ENCODE peak calls at places on chromosomes 3 and 15, in seven cellular contexts. One of them, this sample, is unnamed.

GRCh38 chr3:128133273-128133883 is 9.8 kb upstream of the RUVBL1 start:
- DNase-seq in lower lobe of right lung: no peak
- DNase-seq in prostate gland: no peak
- DNase-seq in Panc1: peak
- DNase-seq in AG04450: peak
- DNase-seq in H9: peak
- DNase-seq in brain microvascular endothelial cell: peak
- DNase-seq in this sample: peak

GRCh38 chr15:66832679-66833078 is 130.6 kb downstream of the SMAD6 start:
- DNase-seq in AG04450: no peak
- DNase-seq in Panc1: no peak
- DNase-seq in prostate gland: no peak
- DNase-seq in H9: no peak
- DNase-seq in brain microvascular endothelial cell: no peak
- DNase-seq in lower lobe of right lung: no peak
- DNase-seq in this sample: no peak

GRCh38 chr3:51721062-51721745 is 14.3 kb downstream of the GRM2 start:
- DNase-seq in AG04450: no peak
- DNase-seq in brain microvascular endothelial cell: no peak
- DNase-seq in prostate gland: no peak
- DNase-seq in Panc1: no peak
- DNase-seq in lower lobe of right lung: no peak
- DNase-seq in H9: no peak
- DNase-seq in this sample: no peak

GRCh38 chr3:188734395-188734794 is 437.4 kb upstream of the TPRG1 start:
- DNase-seq in prostate gland: no peak
- DNase-seq in Panc1: no peak
- DNase-seq in AG04450: no peak
- DNase-seq in brain microvascular endothelial cell: no peak
- DNase-seq in lower lobe of right lung: no peak
- DNase-seq in H9: no peak
- DNase-seq in this sample: no peak

GRCh38 chr3:146851665-146852064 is 246.5 kb upstream of the PLSCR5 start:
- DNase-seq in lower lobe of right lung: no peak
- DNase-seq in H9: no peak
- DNase-seq in brain microvascular endothelial cell: no peak
- DNase-seq in prostate gland: no peak
- DNase-seq in Panc1: no peak
- DNase-seq in AG04450: no peak
- DNase-seq in this sample: no peak

GRCh38 chr3:87191175-87191574 is 35.9 kb upstream of the CHMP2B start:
- DNase-seq in lower lobe of right lung: no peak
- DNase-seq in Panc1: no peak
- DNase-seq in prostate gland: no peak
- DNase-seq in H9: no peak
- DNase-seq in brain microvascular endothelial cell: no peak
- DNase-seq in AG04450: no peak
- DNase-seq in this sample: no peak

GRCh38 chr3:166085164-166085830 is 248.1 kb upstream of the BCHE start:
- DNase-seq in Panc1: no peak
- DNase-seq in brain microvascular endothelial cell: no peak
- DNase-seq in AG04450: no peak
- DNase-seq in H9: no peak
- DNase-seq in lower lobe of right lung: no peak
- DNase-seq in prostate gland: no peak
- DNase-seq in this sample: no peak

GRCh38 chr15:82768414-82769081 is 37.3 kb downstream of the FSD2 start:
- DNase-seq in brain microvascular endothelial cell: peak
- DNase-seq in prostate gland: no peak
- DNase-seq in AG04450: no peak
- DNase-seq in H9: no peak
- DNase-seq in lower lobe of right lung: no peak
- DNase-seq in Panc1: no peak
- DNase-seq in this sample: no peak

GRCh38 chr3:181709537-181710279 is 2.0 kb upstream of the SOX2 start:
- DNase-seq in prostate gland: peak
- DNase-seq in brain microvascular endothelial cell: peak
- DNase-seq in H9: peak
- DNase-seq in Panc1: no peak
- DNase-seq in AG04450: no peak
- DNase-seq in lower lobe of right lung: peak
- DNase-seq in this sample: peak

GRCh38 chr3:50274371-50275104 is 4.3 kb upstream of the LSMEM2 start:
- DNase-seq in lower lobe of right lung: peak
- DNase-seq in prostate gland: no peak
- DNase-seq in Panc1: peak
- DNase-seq in brain microvascular endothelial cell: no peak
- DNase-seq in H9: peak
- DNase-seq in AG04450: no peak
- DNase-seq in this sample: peak

GRCh38 chr3:62622553-62623174 is 249.3 kb upstream of the FEZF2 start:
- DNase-seq in H9: no peak
- DNase-seq in AG04450: peak
- DNase-seq in brain microvascular endothelial cell: peak
- DNase-seq in Panc1: peak
- DNase-seq in lower lobe of right lung: no peak
- DNase-seq in prostate gland: peak
- DNase-seq in this sample: peak

GRCh38 chr15:56042982-56043980 is 49.9 kb upstream of the NEDD4 start:
- DNase-seq in brain microvascular endothelial cell: no peak
- DNase-seq in prostate gland: no peak
- DNase-seq in Panc1: no peak
- DNase-seq in H9: no peak
- DNase-seq in lower lobe of right lung: no peak
- DNase-seq in AG04450: no peak
- DNase-seq in this sample: no peak

GRCh38 chr3:128805771-128806170 is 73.6 kb upstream of the ACAD9 start:
- DNase-seq in Panc1: no peak
- DNase-seq in prostate gland: no peak
- DNase-seq in AG04450: no peak
- DNase-seq in lower lobe of right lung: no peak
- DNase-seq in H9: no peak
- DNase-seq in brain microvascular endothelial cell: peak
- DNase-seq in this sample: no peak

GRCh38 chr15:85581495-85581894 is 201.1 kb downstream of the AKAP13 start:
- DNase-seq in prostate gland: no peak
- DNase-seq in lower lobe of right lung: peak
- DNase-seq in brain microvascular endothelial cell: no peak
- DNase-seq in H9: no peak
- DNase-seq in AG04450: no peak
- DNase-seq in Panc1: no peak
- DNase-seq in this sample: no peak

GRCh38 chr3:9373443-9373842 is 10.6 kb downstream of the THUMPD3 start:
- DNase-seq in brain microvascular endothelial cell: no peak
- DNase-seq in H9: no peak
- DNase-seq in prostate gland: no peak
- DNase-seq in lower lobe of right lung: no peak
- DNase-seq in AG04450: no peak
- DNase-seq in Panc1: no peak
- DNase-seq in this sample: no peak

GRCh38 chr3:57434041-57434440 is 110.1 kb downstream of the DNAH12 start:
- DNase-seq in lower lobe of right lung: no peak
- DNase-seq in brain microvascular endothelial cell: peak
- DNase-seq in H9: no peak
- DNase-seq in Panc1: no peak
- DNase-seq in AG04450: no peak
- DNase-seq in prostate gland: no peak
- DNase-seq in this sample: no peak

GRCh38 chr3:101829066-101829830 is 20.1 kb upstream of the NFKBIZ start:
- DNase-seq in brain microvascular endothelial cell: peak
- DNase-seq in Panc1: no peak
- DNase-seq in H9: no peak
- DNase-seq in prostate gland: no peak
- DNase-seq in lower lobe of right lung: no peak
- DNase-seq in AG04450: no peak
- DNase-seq in this sample: no peak

GRCh38 chr3:197205265-197205664 is 93.1 kb downstream of the DLG1 start:
- DNase-seq in lower lobe of right lung: no peak
- DNase-seq in prostate gland: no peak
- DNase-seq in H9: no peak
- DNase-seq in AG04450: no peak
- DNase-seq in brain microvascular endothelial cell: no peak
- DNase-seq in Panc1: no peak
- DNase-seq in this sample: no peak

GRCh38 chr3:45657853-45658252 is 31.3 kb upstream of the SACM1L start:
- DNase-seq in AG04450: no peak
- DNase-seq in brain microvascular endothelial cell: no peak
- DNase-seq in lower lobe of right lung: no peak
- DNase-seq in prostate gland: no peak
- DNase-seq in Panc1: no peak
- DNase-seq in H9: no peak
- DNase-seq in this sample: no peak

GRCh38 chr15:25784876-25785642 is 78.1 kb downstream of the ATP10A start:
- DNase-seq in prostate gland: no peak
- DNase-seq in AG04450: peak
- DNase-seq in H9: no peak
- DNase-seq in lower lobe of right lung: no peak
- DNase-seq in Panc1: no peak
- DNase-seq in brain microvascular endothelial cell: peak
- DNase-seq in this sample: no peak

GRCh38 chr15:30030350-30030749 is 52.4 kb upstream of the GOLGA8J start:
- DNase-seq in AG04450: no peak
- DNase-seq in Panc1: no peak
- DNase-seq in prostate gland: no peak
- DNase-seq in brain microvascular endothelial cell: no peak
- DNase-seq in H9: no peak
- DNase-seq in lower lobe of right lung: no peak
- DNase-seq in this sample: no peak

GRCh38 chr3:9916734-9917680 is at the start of gene IL17RC:
- DNase-seq in H9: peak
- DNase-seq in prostate gland: peak
- DNase-seq in brain microvascular endothelial cell: peak
- DNase-seq in AG04450: peak
- DNase-seq in Panc1: no peak
- DNase-seq in lower lobe of right lung: peak
- DNase-seq in this sample: peak

GRCh38 chr3:196772102-196772501 is 32.4 kb downstream of the PAK2 start:
- DNase-seq in Panc1: no peak
- DNase-seq in AG04450: no peak
- DNase-seq in lower lobe of right lung: no peak
- DNase-seq in brain microvascular endothelial cell: no peak
- DNase-seq in prostate gland: no peak
- DNase-seq in H9: no peak
- DNase-seq in this sample: no peak

GRCh38 chr3:114383875-114384557 is 90.2 kb downstream of the TIGIT start:
- DNase-seq in AG04450: peak
- DNase-seq in H9: peak
- DNase-seq in Panc1: peak
- DNase-seq in prostate gland: peak
- DNase-seq in lower lobe of right lung: peak
- DNase-seq in brain microvascular endothelial cell: peak
- DNase-seq in this sample: peak
- H3K27ac ChIP-seq in AG04450: peak
- H3K27ac ChIP-seq in H9: no peak
- H3K27ac ChIP-seq in Panc1: no peak
- H3K27ac ChIP-seq in prostate gland: peak
- H3K27ac ChIP-seq in lower lobe of right lung: peak
- H3K27ac ChIP-seq in brain microvascular endothelial cell: peak
- H3K27ac ChIP-seq in this sample: peak

DNA sequence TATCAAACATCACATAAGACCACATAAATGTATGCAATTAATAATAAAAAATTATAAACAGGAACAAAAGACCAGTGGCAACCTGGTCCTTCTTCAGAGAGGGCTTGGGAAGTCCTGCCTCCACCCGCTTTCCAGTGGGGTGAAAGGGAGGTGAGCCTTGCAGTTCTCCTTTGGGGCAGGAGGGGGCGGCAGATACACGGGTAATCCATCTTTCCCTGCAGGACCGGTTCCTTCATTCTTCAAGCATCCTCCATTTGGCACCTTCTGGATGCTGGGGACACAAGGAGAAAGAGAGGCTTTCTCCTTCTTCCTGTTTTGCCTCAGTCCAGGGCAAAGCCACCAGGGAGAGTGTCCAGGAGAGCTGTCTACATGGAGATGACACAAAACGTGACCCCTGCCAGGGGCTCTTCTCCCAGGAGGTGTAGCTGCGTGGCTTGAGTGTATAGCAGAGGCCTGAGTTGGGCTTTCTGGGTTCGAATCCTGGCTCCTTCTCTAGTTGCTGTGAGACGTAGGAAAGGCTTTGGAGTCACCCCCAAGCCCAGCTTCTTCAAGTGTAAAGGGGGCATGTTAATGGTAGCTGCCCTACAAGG is 23.2 kb downstream of the RPLP1 start:
- DNase-seq in lower lobe of right lung: peak
- DNase-seq in AG04450: no peak
- DNase-seq in brain microvascular endothelial cell: peak
- DNase-seq in H9: peak
- DNase-seq in prostate gland: peak
- DNase-seq in Panc1: peak
- DNase-seq in this sample: peak
- TF ChIP-seq CTCF in lower lobe of right lung: peak
- TF ChIP-seq CTCF in AG04450: peak
- TF ChIP-seq CTCF in brain microvascular endothelial cell: peak
- TF ChIP-seq CTCF in H9: peak
- TF ChIP-seq CTCF in prostate gland: peak
- TF ChIP-seq CTCF in Panc1: peak
- TF ChIP-seq CTCF in this sample: peak

GRCh38 chr15:72197460-72198409 is at the start of gene GRAMD2A:
- DNase-seq in H9: peak
- DNase-seq in AG04450: no peak
- DNase-seq in Panc1: no peak
- DNase-seq in lower lobe of right lung: peak
- DNase-seq in brain microvascular endothelial cell: no peak
- DNase-seq in prostate gland: no peak
- DNase-seq in this sample: peak
- H3K27ac ChIP-seq in H9: no peak
- H3K27ac ChIP-seq in AG04450: peak
- H3K27ac ChIP-seq in Panc1: peak
- H3K27ac ChIP-seq in lower lobe of right lung: peak
- H3K27ac ChIP-seq in brain microvascular endothelial cell: no peak
- H3K27ac ChIP-seq in prostate gland: peak
- H3K27ac ChIP-seq in this sample: no peak

GRCh38 chr3:190692256-190692655 is 170.2 kb downstream of the GMNC start:
- DNase-seq in Panc1: no peak
- DNase-seq in AG04450: no peak
- DNase-seq in brain microvascular endothelial cell: no peak
- DNase-seq in H9: no peak
- DNase-seq in lower lobe of right lung: no peak
- DNase-seq in prostate gland: no peak
- DNase-seq in this sample: no peak
- TF ChIP-seq CTCF in Panc1: no peak
- TF ChIP-seq CTCF in AG04450: no peak
- TF ChIP-seq CTCF in brain microvascular endothelial cell: no peak
- TF ChIP-seq CTCF in H9: no peak
- TF ChIP-seq CTCF in lower lobe of right lung: no peak
- TF ChIP-seq CTCF in prostate gland: no peak
- TF ChIP-seq CTCF in this sample: no peak